ENCODE peak calls at places on chromosomes 13 and 19, in ten cellular contexts. U is uterus, P is lower lobe of right lung, H is tibial nerve, Y is A549, X is mammary epithelial cell, O is transverse colon, N is hepatocyte, M is IMR-90, I is body of pancreas. J is an unnamed sample.

GRCh38 chr19:40270362-40271089 is 14.6 kb downstream of the AKT2 start:
- DNase-seq in I (no peak), N (no peak), O (no peak), P (no peak), M (no peak), Y (no peak), X (no peak), H (no peak), U (no peak), J (peak)

GRCh38 chr19:48190288-48191284 is 20.1 kb downstream of the ZSWIM9 start:
- DNase-seq in I (peak), O (peak), Y (peak), H (no peak), P (no peak), N (peak), X (peak), M (peak), U (no peak), J (no peak)

GRCh38 chr13:31887311-31887710 is 144.3 kb upstream of the FRY start:
- DNase-seq in N (no peak), H (no peak), U (no peak), O (no peak), Y (no peak), P (no peak), I (no peak), M (peak), X (no peak), J (no peak)

GRCh38 chr19:41696402-41697197 is 8.5 kb upstream of the CEACAM7 start:
- DNase-seq in O (peak), M (no peak), Y (no peak), I (no peak), X (no peak), P (no peak), N (no peak), U (no peak), H (no peak), J (no peak)

GRCh38 chr19:17486545-17486944 is 16.2 kb downstream of the SLC27A1 start:
- DNase-seq in O (no peak), U (no peak), I (no peak), X (no peak), Y (no peak), M (no peak), P (no peak), H (no peak), N (no peak), J (no peak)

GRCh38 chr19:38667552-38668205 is 20.2 kb downstream of the ACTN4 start:
- DNase-seq in Y (no peak), I (no peak), M (peak), H (no peak), U (no peak), P (no peak), X (no peak), O (no peak), N (peak), J (no peak)

GRCh38 chr19:47111081-47111589 is 2.4 kb downstream of the ZC3H4 start:
- DNase-seq in U (peak), I (no peak), N (no peak), X (peak), M (no peak), Y (no peak), O (peak), H (no peak), P (peak), J (peak)

GRCh38 chr19:54262066-54262465 is 5.0 kb upstream of the LILRB5 start:
- DNase-seq in N (no peak), I (no peak), P (no peak), Y (no peak), X (no peak), U (no peak), H (no peak), O (no peak), M (no peak), J (no peak)

GRCh38 chr19:51251453-51251790 is 542 bp downstream of the SIGLECL1 start:
- DNase-seq in X (no peak), P (no peak), M (no peak), N (no peak), H (no peak), I (no peak), O (no peak), U (no peak), Y (peak), J (no peak)

GRCh38 chr13:111518161-111518791 is 197.8 kb downstream of the TEX29 start:
- DNase-seq in Y (peak), O (no peak), H (no peak), X (no peak), I (peak), P (no peak), M (no peak), U (no peak), N (no peak), J (no peak)

GRCh38 chr19:48135411-48135810 is 24.8 kb upstream of the PLA2G4C start:
- DNase-seq in P (no peak), H (no peak), U (no peak), N (peak), O (no peak), M (no peak), X (no peak), Y (no peak), I (no peak), J (no peak)

GRCh38 chr19:39144487-39145071 is 19.0 kb downstream of the PAK4 start:
- DNase-seq in I (no peak), H (no peak), M (peak), P (no peak), Y (no peak), X (no peak), N (peak), U (peak), O (no peak), J (no peak)

GRCh38 chr13:95880346-95880745 is 172.9 kb downstream of the UGGT2 start:
- DNase-seq in Y (no peak), H (no peak), N (no peak), M (peak), X (no peak), U (no peak), P (no peak), O (no peak), I (no peak), J (no peak)

GRCh38 chr13:25171517-25172302 is at the start of gene AMER2:
- DNase-seq in X (no peak), Y (no peak), I (peak), H (peak), U (no peak), O (peak), P (no peak), M (no peak), N (peak), J (peak)

GRCh38 chr19:48568345-48568886 is 16.4 kb downstream of the SULT2B1 start:
- DNase-seq in M (peak), U (peak), O (peak), P (peak), Y (peak), N (peak), H (peak), I (peak), X (peak), J (peak)

GRCh38 chr19:30498707-30499106 is 126.5 kb downstream of the ZNF536 start:
- DNase-seq in M (no peak), P (no peak), O (no peak), H (no peak), X (no peak), N (no peak), I (no peak), U (no peak), Y (no peak), J (peak)

GRCh38 chr19:23766951-23767350 is 8.3 kb upstream of the ZNF681 start:
- DNase-seq in I (no peak), M (no peak), N (no peak), P (no peak), U (no peak), O (no peak), Y (no peak), H (no peak), X (no peak), J (no peak)

GRCh38 chr13:102724923-102725322 is 30.1 kb upstream of the METTL21C start:
- DNase-seq in Y (peak), N (peak), U (no peak), H (no peak), I (no peak), X (peak), M (peak), P (no peak), O (no peak), J (peak)

GRCh38 chr19:13823256-13823655 is 28.0 kb downstream of the ZSWIM4 start:
- DNase-seq in H (no peak), N (no peak), O (no peak), M (no peak), Y (no peak), U (no peak), P (no peak), X (no peak), I (no peak), J (no peak)

GRCh38 chr19:38270587-38271167 is 6.3 kb downstream of the SPINT2 start:
- DNase-seq in P (no peak), M (peak), Y (peak), X (no peak), U (no peak), O (no peak), N (no peak), I (no peak), H (no peak), J (no peak)

GRCh38 chr19:10207026-10207425 is 12.3 kb upstream of the DNMT1 start:
- DNase-seq in M (no peak), X (no peak), U (no peak), P (no peak), I (no peak), O (no peak), N (no peak), Y (no peak), H (no peak), J (peak)

GRCh38 chr13:33053397-33054066 is 37.3 kb downstream of the KL start:
- DNase-seq in M (no peak), I (no peak), U (no peak), X (no peak), Y (no peak), N (no peak), H (no peak), O (no peak), P (no peak), J (no peak)

GRCh38 chr13:26529441-26529840 is 28.0 kb upstream of the WASF3 start:
- DNase-seq in N (peak), O (peak), H (peak), X (peak), Y (peak), P (no peak), I (peak), M (peak), U (no peak), J (peak)

GRCh38 chr19:50325310-50326100 is 3.7 kb downstream of the KCNC3 start:
- DNase-seq in Y (peak), H (no peak), P (peak), M (peak), U (no peak), X (peak), I (peak), N (peak), O (peak), J (peak)

GRCh38 chr13:36998624-36999041 is 507 bp downstream of the ALG5 start:
- DNase-seq in O (peak), Y (no peak), H (no peak), I (peak), P (peak), X (peak), N (peak), M (no peak), U (peak), J (peak)

GRCh38 chr13:104477256-104477655 is 1411.0 kb upstream of the SLC10A2 start:
- DNase-seq in I (no peak), P (no peak), Y (no peak), U (no peak), H (no peak), N (no peak), O (no peak), M (no peak), X (peak), J (no peak)

GRCh38 chr13:20415288-20415644 is 110.4 kb downstream of the CRYL1 start:
- DNase-seq in M (no peak), Y (no peak), N (no peak), P (no peak), H (no peak), X (no peak), O (no peak), U (no peak), I (no peak), J (no peak)
- TF ChIP-seq CTCF in M (no peak), Y (no peak), N (no peak), P (no peak), H (no peak), X (no peak), O (no peak), U (no peak), I (no peak), J (no peak)

GRCh38 chr19:3137139-3137538 is 1.3 kb downstream of the GNA15 start:
- DNase-seq in I (no peak), O (no peak), U (no peak), X (no peak), H (no peak), Y (no peak), N (no peak), P (no peak), M (no peak), J (no peak)

GRCh38 chr19:3138268-3138667 is 2.4 kb downstream of the GNA15 start:
- DNase-seq in M (no peak), O (no peak), N (no peak), U (no peak), I (no peak), P (no peak), H (no peak), X (no peak), Y (no peak), J (no peak)

GRCh38 chr19:3136684-3137055 is 837 bp downstream of the GNA15 start:
- DNase-seq in Y (no peak), I (no peak), H (no peak), P (no peak), M (no peak), U (no peak), O (no peak), N (no peak), X (peak), J (no peak)

GRCh38 chr19:3133793-3134116 is 2.1 kb upstream of the GNA15 start:
- DNase-seq in N (no peak), O (no peak), Y (no peak), X (no peak), U (no peak), I (no peak), M (no peak), H (no peak), P (no peak), J (no peak)

GRCh38 chr19:3135961-3136683 is at the start of gene GNA15:
- DNase-seq in Y (no peak), N (no peak), M (no peak), O (peak), U (no peak), P (peak), X (peak), I (no peak), H (no peak), J (no peak)
- H3K27ac ChIP-seq in Y (no peak), N (no peak), M (no peak), O (peak), U (peak), P (peak), X (peak), I (no peak), H (peak), J (no peak)

GRCh38 chr19:19026299-19026971 is 6.9 kb downstream of the SUGP2 start:
- DNase-seq in Y (peak), P (no peak), X (no peak), U (no peak), I (peak), O (no peak), N (peak), M (no peak), H (peak), J (peak)
- TF ChIP-seq CTCF in Y (peak), P (no peak), X (peak), U (no peak), I (peak), O (no peak), N (peak), M (no peak), H (no peak), J (peak)

GRCh38 chr13:113527272-113527958 is 36.9 kb upstream of the DCUN1D2 start:
- DNase-seq in I (no peak), U (no peak), P (no peak), H (no peak), N (no peak), O (no peak), X (no peak), M (no peak), Y (no peak), J (peak)

GRCh38 chr13:113528798-113529180 is 38.3 kb upstream of the DCUN1D2 start:
- DNase-seq in I (no peak), P (no peak), Y (no peak), X (no peak), N (no peak), M (no peak), U (no peak), O (no peak), H (no peak), J (peak)

GRCh38 chr13:113531041-113531873 is 40.7 kb upstream of the DCUN1D2 start:
- DNase-seq in H (no peak), I (no peak), M (no peak), P (peak), U (no peak), N (no peak), X (no peak), O (no peak), Y (no peak), J (no peak)

GRCh38 chr13:113526466-113527220 is 36.1 kb upstream of the DCUN1D2 start:
- DNase-seq in X (no peak), H (no peak), P (no peak), O (no peak), U (no peak), I (no peak), N (no peak), M (no peak), Y (no peak), J (peak)

GRCh38 chr13:113528101-113528797 is 37.7 kb upstream of the DCUN1D2 start:
- DNase-seq in U (no peak), P (no peak), O (no peak), M (no peak), I (no peak), N (no peak), H (no peak), Y (no peak), X (no peak), J (peak)
- H3K27ac ChIP-seq in U (no peak), P (no peak), O (no peak), M (no peak), I (no peak), N (peak), H (no peak), Y (no peak), X (no peak), J (no peak)

DNA sequence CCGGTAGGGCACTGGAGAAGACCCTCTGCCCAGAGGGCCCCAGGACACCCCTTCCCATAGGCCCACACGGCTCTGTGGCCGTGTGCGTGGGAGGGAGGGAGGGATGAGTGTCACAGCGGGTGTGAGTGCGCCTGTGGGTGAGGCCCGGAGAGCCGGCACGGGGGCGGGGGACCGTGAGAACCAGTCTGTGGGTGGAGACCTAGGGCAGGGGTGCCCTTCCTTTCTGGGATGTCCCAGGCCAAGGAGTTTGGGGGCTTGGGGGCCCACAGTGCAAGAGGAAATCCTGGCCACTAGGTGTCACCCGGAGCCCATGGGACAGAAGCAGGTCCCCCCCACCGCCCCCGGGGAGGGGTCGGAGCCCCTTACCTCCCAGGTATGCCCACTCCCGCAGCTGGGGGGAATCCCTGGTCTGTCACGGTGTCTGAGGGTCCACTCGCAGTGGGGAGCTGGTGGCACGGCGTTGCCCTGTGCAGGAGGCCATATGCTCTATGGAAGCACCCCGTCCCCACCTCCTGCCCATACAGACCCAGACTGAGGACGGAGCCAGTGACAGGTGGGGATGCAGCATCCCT is 16.0 kb upstream of the SLC7A10 start:
- DNase-seq in N (peak), O (peak), H (no peak), U (peak), X (peak), I (peak), M (no peak), Y (peak), P (peak), J (peak)
- TF ChIP-seq CTCF in N (peak), O (peak), H (peak), U (peak), X (peak), I (peak), M (peak), Y (peak), P (peak), J (peak)

GRCh38 chr13:20387441-20387971 is 138.2 kb downstream of the CRYL1 start:
- DNase-seq in M (peak), O (no peak), U (no peak), Y (no peak), I (no peak), N (no peak), H (no peak), P (no peak), X (peak), J (no peak)
- H3K27ac ChIP-seq in M (no peak), O (no peak), U (no peak), Y (no peak), I (no peak), N (no peak), H (peak), P (no peak), X (peak), J (no peak)

DNA sequence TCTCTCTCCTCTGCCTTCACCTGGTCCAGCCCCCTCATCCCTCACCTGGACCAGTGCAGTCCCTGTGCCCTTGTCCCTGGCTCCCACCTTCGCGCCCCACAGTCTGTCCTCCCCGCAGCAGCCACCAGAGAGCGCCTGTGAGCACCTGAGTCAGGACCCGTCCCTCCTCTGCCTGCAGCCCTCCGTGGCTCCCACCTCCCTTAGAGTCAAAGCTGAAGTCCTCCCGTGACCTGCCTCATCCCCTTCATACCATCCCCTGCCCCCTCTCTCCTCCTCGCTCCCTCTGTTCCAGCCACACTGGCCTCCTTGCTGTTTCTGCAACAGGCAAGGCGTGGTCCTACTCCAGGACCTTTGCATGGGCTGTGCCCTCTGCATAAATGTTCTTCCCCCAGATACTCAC is 10.3 kb downstream of the CELF5 start:
- DNase-seq in Y (no peak), P (no peak), U (no peak), N (no peak), X (no peak), H (no peak), M (no peak), I (no peak), O (no peak), J (peak)
- TF ChIP-seq CTCF in Y (no peak), P (no peak), U (no peak), N (no peak), X (peak), H (no peak), M (peak), I (no peak), O (no peak), J (peak)

GRCh38 chr19:681638-682037 is 5.4 kb downstream of the FSTL3 start:
- DNase-seq in M (no peak), Y (no peak), H (no peak), I (no peak), O (no peak), X (no peak), N (no peak), U (no peak), P (no peak), J (no peak)
- H3K27ac ChIP-seq in M (no peak), Y (peak), H (peak), I (no peak), O (peak), X (no peak), N (no peak), U (no peak), P (peak), J (peak)

GRCh38 chr13:43963726-43964125 is 84.0 kb downstream of the LACC1 start:
- DNase-seq in I (no peak), U (no peak), O (no peak), Y (peak), M (no peak), X (no peak), H (no peak), P (no peak), N (no peak), J (no peak)
- TF ChIP-seq CTCF in I (no peak), U (no peak), O (no peak), Y (no peak), M (no peak), X (peak), H (no peak), P (no peak), N (no peak), J (peak)